ENCODE peak calls at places on chromosomes 13 and 19, in nine cellular contexts. S is tibial nerve; B is progenitor cell of endocrine pancreas; T is nephron progenitor cell; Z is body of pancreas; J is RWPE1; V is lung; P is transverse colon; M is CD8-positive, alpha-beta T cell. U is an unnamed sample.

GRCh38 chr19:4866595-4867424 is 657 bp downstream of the PLIN3 start:
- DNase-seq in J (peak), Z (peak), P (peak), V (peak), S (peak), B (no peak), M (peak), T (peak), U (peak)

GRCh38 chr19:7386308-7386707 is 37.6 kb downstream of the ARHGEF18 start:
- DNase-seq in J (no peak), B (no peak), Z (no peak), M (no peak), P (no peak), T (no peak), S (no peak), V (no peak), U (no peak)

GRCh38 chr19:29323046-29323971 is 110.4 kb upstream of the UQCRFS1 start:
- DNase-seq in S (no peak), T (no peak), M (no peak), B (no peak), Z (no peak), J (no peak), P (no peak), V (no peak), U (no peak)

GRCh38 chr13:76014618-76015315 is 378.6 kb downstream of the LMO7 start:
- DNase-seq in V (no peak), P (no peak), Z (no peak), S (no peak), B (no peak), J (no peak), T (peak), M (no peak), U (no peak)

GRCh38 chr13:73258396-73258795 is 199.6 kb downstream of the KLF5 start:
- DNase-seq in Z (no peak), T (no peak), B (no peak), J (no peak), S (no peak), P (no peak), V (no peak), M (no peak), U (no peak)

GRCh38 chr13:111251646-111252448 is 68.6 kb upstream of the TEX29 start:
- DNase-seq in M (no peak), J (no peak), V (no peak), S (no peak), B (no peak), P (no peak), Z (no peak), T (no peak), U (no peak)

GRCh38 chr13:77611068-77611467 is 75.6 kb downstream of the SCEL start:
- DNase-seq in V (no peak), S (no peak), T (no peak), Z (no peak), P (no peak), M (no peak), B (no peak), J (no peak), U (no peak)

GRCh38 chr19:10701955-10702307 is 692 bp downstream of the QTRT1 start:
- DNase-seq in T (peak), J (no peak), M (no peak), B (no peak), P (peak), V (no peak), Z (no peak), S (no peak), U (peak)

GRCh38 chr13:63554157-63554556 is 2138.5 kb upstream of the PCDH20 start:
- DNase-seq in M (no peak), S (no peak), Z (no peak), V (no peak), B (no peak), T (no peak), J (no peak), P (no peak), U (no peak)

GRCh38 chr13:99955747-99956472 is 15.7 kb downstream of the ZIC5 start:
- DNase-seq in V (no peak), B (no peak), J (no peak), M (no peak), P (no peak), S (no peak), Z (no peak), T (peak), U (peak)

GRCh38 chr13:110044521-110045200 is 258.3 kb upstream of the IRS2 start:
- DNase-seq in J (no peak), P (no peak), Z (no peak), B (no peak), V (no peak), S (no peak), T (no peak), M (no peak), U (no peak)

GRCh38 chr13:92590503-92590908 is 636.1 kb upstream of the GPC6 start:
- DNase-seq in T (no peak), B (no peak), M (no peak), Z (no peak), J (no peak), V (no peak), P (no peak), S (no peak), U (no peak)

GRCh38 chr13:29733069-29733700 is 117.2 kb downstream of the UBL3 start:
- DNase-seq in V (no peak), J (no peak), S (no peak), B (no peak), Z (no peak), T (no peak), M (no peak), P (no peak), U (no peak)

GRCh38 chr13:35767256-35767981 is 290.9 kb upstream of the MAB21L1 start:
- DNase-seq in S (no peak), P (no peak), B (no peak), T (no peak), J (no peak), Z (no peak), M (no peak), V (no peak), U (no peak)

GRCh38 chr19:6480843-6481415 is 658 bp downstream of the DENND1C start:
- DNase-seq in T (no peak), V (no peak), M (peak), S (no peak), P (no peak), B (no peak), Z (no peak), J (no peak), U (no peak)

GRCh38 chr13:67740871-67741475 is 510.8 kb upstream of the PCDH9 start:
- DNase-seq in V (no peak), T (no peak), B (no peak), S (no peak), J (no peak), M (no peak), Z (no peak), P (no peak), U (no peak)

GRCh38 chr13:67735651-67736050 is 505.5 kb upstream of the PCDH9 start:
- DNase-seq in Z (no peak), P (no peak), T (no peak), S (no peak), M (no peak), B (no peak), V (no peak), J (no peak), U (no peak)

GRCh38 chr13:67742478-67742877 is 512.3 kb upstream of the PCDH9 start:
- DNase-seq in T (no peak), S (no peak), P (no peak), Z (no peak), V (no peak), B (no peak), M (no peak), J (no peak), U (no peak)

GRCh38 chr13:67736646-67737420 is 506.7 kb upstream of the PCDH9 start:
- DNase-seq in M (no peak), V (no peak), B (peak), T (peak), J (no peak), Z (no peak), S (no peak), P (no peak), U (peak)
- TF ChIP-seq CTCF in M (no peak), V (no peak), B (peak), T (peak), J (no peak), Z (no peak), S (no peak), P (no peak), U (peak)

GRCh38 chr19:15419413-15420025 is 731 bp upstream of the AKAP8L start:
- DNase-seq in S (no peak), Z (no peak), M (no peak), B (no peak), P (no peak), T (no peak), J (no peak), V (no peak), U (no peak)
- TF ChIP-seq CTCF in S (no peak), Z (no peak), M (no peak), B (no peak), P (no peak), T (no peak), J (no peak), V (no peak), U (no peak)

GRCh38 chr19:42113641-42114348 is 18.5 kb downstream of the POU2F2 start:
- DNase-seq in M (no peak), T (peak), Z (peak), J (peak), P (no peak), V (no peak), S (no peak), B (no peak), U (peak)
- TF ChIP-seq CTCF in M (no peak), T (no peak), Z (no peak), J (no peak), P (no peak), V (no peak), S (no peak), B (peak), U (no peak)

DNA sequence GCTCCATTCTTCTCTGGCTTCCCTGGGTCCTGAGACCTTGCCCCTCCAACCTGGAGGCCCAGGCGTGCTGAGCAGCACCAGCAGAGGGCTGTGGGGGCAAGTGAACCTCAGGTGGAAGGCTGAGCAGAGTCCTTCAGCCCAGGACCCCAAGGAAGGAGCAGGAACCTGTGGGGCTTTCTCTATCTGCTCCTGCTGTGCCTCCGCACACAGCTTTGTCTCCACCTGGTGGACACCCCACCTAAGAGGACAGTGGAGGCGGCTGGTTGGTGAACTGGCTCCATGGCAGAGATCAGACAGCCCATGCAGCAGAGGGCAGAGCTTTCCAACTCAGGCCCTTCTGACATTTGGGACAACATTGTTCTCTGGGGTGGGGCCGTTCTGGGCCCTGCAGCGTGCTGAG is 19.7 kb downstream of the ZFR2 start:
- DNase-seq in P (peak), Z (no peak), B (no peak), J (peak), M (peak), V (no peak), S (no peak), T (peak), U (peak)
- TF ChIP-seq CTCF in P (no peak), Z (peak), B (peak), J (peak), M (peak), V (no peak), S (no peak), T (peak), U (peak)

GRCh38 chr19:376111-376470 is 31.5 kb upstream of the MIER2 start:
- DNase-seq in J (no peak), T (no peak), Z (no peak), B (no peak), P (no peak), M (no peak), V (no peak), S (no peak), U (no peak)

GRCh38 chr19:375395-376110 is 31.0 kb upstream of the MIER2 start:
- DNase-seq in J (no peak), S (no peak), M (no peak), V (no peak), Z (no peak), T (no peak), B (no peak), P (no peak), U (no peak)

GRCh38 chr19:379796-380195 is 29.2 kb downstream of the C2CD4C start:
- DNase-seq in S (no peak), M (no peak), Z (no peak), J (no peak), P (no peak), B (no peak), T (no peak), V (no peak), U (no peak)

GRCh38 chr19:378706-379105 is 30.2 kb downstream of the C2CD4C start:
- DNase-seq in T (no peak), B (no peak), Z (no peak), M (no peak), J (no peak), S (no peak), P (no peak), V (no peak), U (no peak)

DNA sequence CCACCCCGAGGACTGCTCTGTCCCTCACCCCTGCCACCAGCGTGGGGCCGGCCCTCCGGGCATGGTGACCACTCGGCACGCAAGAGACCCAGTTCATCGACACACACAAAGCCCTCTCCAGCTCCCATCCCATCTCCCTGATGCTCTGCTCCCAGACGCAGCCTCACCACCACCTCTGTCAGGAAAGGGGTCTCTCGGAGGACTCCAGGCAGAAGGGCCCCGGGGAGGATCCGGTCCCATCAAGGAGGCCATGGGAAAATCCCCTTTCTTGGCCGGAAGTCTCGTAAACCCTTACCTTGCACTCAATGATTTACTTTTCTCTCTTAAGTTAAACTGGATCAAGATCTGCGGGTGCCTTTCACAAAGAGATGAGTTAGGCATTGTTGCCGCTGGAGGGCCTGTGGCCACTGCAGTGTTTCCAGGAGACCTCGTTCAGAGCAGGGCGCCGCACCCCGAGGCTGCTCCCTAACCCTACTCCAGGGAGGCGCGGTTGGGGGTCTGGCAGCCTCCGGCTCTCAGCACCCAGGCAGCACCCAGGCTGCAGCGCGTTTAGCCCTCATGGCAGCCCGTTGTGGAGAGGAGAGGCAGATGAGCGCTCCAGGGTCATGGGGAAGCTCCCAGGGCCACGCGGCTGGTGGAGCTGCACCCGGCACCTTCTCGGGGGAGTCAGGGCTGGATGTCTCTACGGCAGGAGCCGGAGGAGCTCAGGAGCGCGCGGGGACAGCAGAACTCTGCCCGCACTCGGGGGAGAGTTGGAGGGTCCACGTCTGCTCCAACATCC is 31.0 kb downstream of the C2CD4C start:
- DNase-seq in S (no peak), M (no peak), B (no peak), P (no peak), T (no peak), J (no peak), Z (no peak), V (no peak), U (no peak)
- TF ChIP-seq CTCF in S (no peak), M (no peak), B (no peak), P (no peak), T (no peak), J (no peak), Z (no peak), V (no peak), U (no peak)

DNA sequence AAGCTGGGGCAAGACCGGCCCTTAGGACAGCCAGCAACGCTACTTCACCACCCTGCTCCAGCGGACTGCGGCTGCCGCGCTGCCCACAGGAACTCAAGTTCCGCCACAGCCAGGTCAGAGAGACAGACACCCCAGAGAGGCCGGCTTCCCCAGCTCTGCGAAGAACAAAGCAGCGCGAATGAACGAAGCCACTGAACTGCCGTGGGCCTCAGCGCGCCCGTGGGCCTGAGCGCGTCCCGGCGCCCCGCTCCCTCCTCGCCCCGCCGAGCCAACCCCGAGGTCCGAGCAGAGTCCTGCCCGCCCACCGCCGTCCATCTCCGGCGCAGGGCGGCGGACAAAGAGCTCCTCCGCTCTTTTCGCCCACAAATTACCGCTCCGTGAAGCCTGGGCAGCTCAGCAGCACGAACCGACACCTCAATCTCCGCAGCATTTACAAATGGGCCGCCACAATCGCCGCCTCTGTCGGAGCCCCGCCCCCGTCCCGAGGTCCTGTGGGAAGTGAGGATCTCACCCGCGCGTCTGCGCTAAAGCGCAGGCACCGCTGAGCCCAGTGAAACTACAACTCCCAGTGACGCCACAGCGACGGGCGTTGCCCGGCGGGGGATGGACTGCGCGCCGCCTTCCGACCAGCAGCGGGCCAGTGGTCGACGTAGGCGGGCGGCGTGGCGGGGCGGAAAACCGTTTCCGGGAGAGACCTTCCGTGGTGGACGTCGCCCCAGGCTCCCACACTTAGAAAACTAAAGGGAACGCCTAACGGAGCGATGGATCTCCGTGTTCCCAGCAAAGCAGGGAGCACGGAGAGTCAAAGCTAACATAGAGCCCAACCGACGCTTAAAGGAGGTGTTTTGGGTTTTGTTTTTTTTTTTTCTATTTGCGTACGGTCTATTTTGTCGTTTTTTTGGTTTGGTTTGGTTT is 158.7 kb downstream of the RNF17 start:
- DNase-seq in P (peak), V (peak), Z (peak), J (peak), T (peak), M (peak), S (peak), B (peak), U (peak)
- TF ChIP-seq CTCF in P (no peak), V (no peak), Z (peak), J (no peak), T (no peak), M (no peak), S (no peak), B (no peak), U (no peak)

GRCh38 chr19:48308695-48309586 is 16.4 kb upstream of the EMP3 start:
- DNase-seq in P (no peak), V (no peak), Z (no peak), M (no peak), J (no peak), B (no peak), T (no peak), S (no peak), U (no peak)
- TF ChIP-seq CTCF in P (no peak), V (no peak), Z (no peak), M (no peak), J (no peak), B (peak), T (no peak), S (no peak), U (no peak)

DNA sequence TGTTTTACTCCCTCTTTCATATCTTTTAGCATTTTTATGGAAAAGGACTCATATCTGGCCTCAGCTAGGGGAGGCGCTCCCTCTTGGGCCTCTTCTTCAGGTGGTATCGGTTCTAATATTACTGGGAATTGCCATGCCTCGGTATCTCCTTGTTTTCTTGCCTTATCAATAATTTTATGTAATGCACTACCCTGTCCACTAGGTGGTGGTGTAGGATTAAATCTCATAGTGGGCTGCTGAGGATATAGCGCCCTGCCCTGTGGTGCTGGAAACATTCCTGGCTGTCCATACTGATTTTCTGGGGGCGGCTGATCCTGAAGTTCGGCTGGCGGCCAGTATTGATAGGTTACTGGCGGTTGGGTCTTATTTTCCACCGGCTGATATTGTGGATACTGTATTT is 35.8 kb downstream of the ZNF420 start:
- DNase-seq in Z (no peak), S (no peak), V (no peak), T (no peak), P (no peak), B (no peak), J (no peak), M (no peak), U (no peak)
- TF ChIP-seq CTCF in Z (no peak), S (no peak), V (no peak), T (no peak), P (no peak), B (no peak), J (no peak), M (no peak), U (peak)

DNA sequence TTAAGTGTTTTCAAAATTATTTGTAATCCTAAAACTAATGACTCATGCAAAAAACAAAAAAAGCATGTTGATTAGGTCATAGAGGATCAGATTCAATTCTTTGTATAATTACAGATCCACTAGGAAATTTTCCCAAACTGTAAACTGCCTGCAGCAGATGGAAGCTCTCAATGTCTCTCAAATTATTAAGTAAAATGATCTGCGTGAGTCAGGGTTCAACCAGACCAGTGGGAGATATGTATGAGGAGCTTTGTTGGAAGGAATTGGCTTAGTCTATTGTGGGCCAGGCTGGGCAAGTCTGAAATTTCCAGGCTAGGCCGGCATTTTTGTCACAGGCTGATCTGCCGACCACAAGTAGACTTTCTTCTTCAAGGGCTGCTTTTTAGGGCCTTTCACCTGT is 14.4 kb upstream of the SACS start:
- DNase-seq in J (no peak), T (no peak), B (no peak), V (no peak), P (no peak), Z (no peak), M (no peak), S (no peak), U (no peak)
- TF ChIP-seq CTCF in J (no peak), T (no peak), B (no peak), V (no peak), P (no peak), Z (no peak), M (no peak), S (no peak), U (no peak)

U was measured in endothelial cell.